ENCODE peak calls at places on chromosomes 1 and 21, in four cellular contexts. L, N, S and I are unnamed samples.

GRCh38 chr1:240455228-240455821 is 156.6 kb downstream of the GREM2 start:
- DNase-seq in L (no peak), N (no peak), S (no peak), I (no peak)

GRCh38 chr21:25801217-25802015 is 66.6 kb downstream of the GABPA start:
- DNase-seq in L (peak), N (peak), S (peak), I (peak)

GRCh38 chr1:232952514-232953175 is 2.2 kb downstream of the NTPCR start:
- DNase-seq in L (no peak), N (no peak), S (peak), I (peak)

GRCh38 chr21:35993875-35994490 is 66.3 kb downstream of the SETD4 start:
- DNase-seq in L (no peak), N (no peak), S (no peak), I (no peak)

GRCh38 chr1:12326986-12327385 is 97.2 kb downstream of the VPS13D start:
- DNase-seq in L (no peak), N (no peak), S (no peak), I (no peak)

GRCh38 chr1:185861630-185862029 is 127.4 kb downstream of the HMCN1 start:
- DNase-seq in L (no peak), N (no peak), S (peak), I (no peak)

GRCh38 chr1:8712413-8713229 is 104.8 kb downstream of the RERE start:
- DNase-seq in L (no peak), N (no peak), S (peak), I (no peak)

GRCh38 chr21:34797926-34798595 is 129.3 kb downstream of the CLIC6 start:
- DNase-seq in L (no peak), N (no peak), S (no peak), I (no peak)

GRCh38 chr1:38076038-38076437 is 29.4 kb upstream of the POU3F1 start:
- DNase-seq in L (no peak), N (no peak), S (peak), I (no peak)

GRCh38 chr1:92933459-92933858 is 27.8 kb downstream of the DIPK1A start:
- DNase-seq in L (no peak), N (no peak), S (no peak), I (peak)

GRCh38 chr1:55959136-55959548 is 620.2 kb downstream of the PLPP3 start:
- DNase-seq in L (no peak), N (no peak), S (no peak), I (no peak)

GRCh38 chr1:29469457-29469856 is 233.1 kb downstream of the PTPRU start:
- DNase-seq in L (no peak), N (no peak), S (no peak), I (no peak)

GRCh38 chr1:43913666-43914325 is 19.8 kb upstream of the ARTN start:
- DNase-seq in L (no peak), N (no peak), S (no peak), I (no peak)

GRCh38 chr1:6587261-6588005 is 7.6 kb downstream of the ZBTB48 start:
- DNase-seq in L (no peak), N (no peak), S (no peak), I (no peak)

GRCh38 chr1:169466259-169467230 is 19.2 kb downstream of the SLC19A2 start:
- DNase-seq in L (no peak), N (no peak), S (peak), I (no peak)

GRCh38 chr1:208183977-208184901 is 59.9 kb downstream of the PLXNA2 start:
- DNase-seq in L (no peak), N (peak), S (no peak), I (peak)

GRCh38 chr1:93446837-93447451 is 974 bp upstream of the FNBP1L start:
- DNase-seq in L (no peak), N (no peak), S (peak), I (peak)

GRCh38 chr1:228374711-228375577 is 31.7 kb downstream of the TRIM11 start:
- DNase-seq in L (no peak), N (peak), S (peak), I (no peak)

GRCh38 chr1:19343617-19344350 is 31.7 kb downstream of the SLC66A1 start:
- DNase-seq in L (no peak), N (no peak), S (no peak), I (no peak)

GRCh38 chr1:226548281-226549093 is at the start of gene STUM:
- DNase-seq in L (no peak), N (no peak), S (peak), I (no peak)

GRCh38 chr21:15221799-15222386 is 157.1 kb upstream of the NRIP1 start:
- DNase-seq in L (no peak), N (no peak), S (no peak), I (peak)

GRCh38 chr1:29236993-29237905 is 927 bp downstream of the PTPRU start:
- DNase-seq in L (no peak), N (peak), S (peak), I (no peak)

GRCh38 chr1:91604632-91605031 is 104.0 kb downstream of the CDC7 start:
- DNase-seq in L (no peak), N (no peak), S (no peak), I (no peak)

GRCh38 chr1:167305705-167306277 is 85.1 kb downstream of the POU2F1 start:
- DNase-seq in L (no peak), N (no peak), S (peak), I (no peak)

GRCh38 chr1:36156329-36157114 is 562 bp downstream of the MAP7D1 start:
- DNase-seq in L (peak), N (peak), S (peak), I (no peak)

GRCh38 chr21:43712268-43712942 is 6.5 kb upstream of the PDXK start:
- DNase-seq in L (no peak), N (no peak), S (no peak), I (peak)

GRCh38 chr21:33299181-33299752 is 25.5 kb upstream of the IFNAR1 start:
- DNase-seq in L (no peak), N (no peak), S (no peak), I (peak)

GRCh38 chr1:157405662-157406061 is 146.7 kb downstream of the FCRL5 start:
- DNase-seq in L (no peak), N (no peak), S (no peak), I (no peak)
- H3K27ac ChIP-seq in L (no peak), N (no peak), S (no peak), I (no peak)

GRCh38 chr1:154213274-154213673 is 7.1 kb upstream of the CFAP141 start:
- DNase-seq in L (no peak), N (no peak), S (no peak), I (no peak)
- H3K27ac ChIP-seq in L (no peak), N (no peak), S (no peak), I (peak)

DNA sequence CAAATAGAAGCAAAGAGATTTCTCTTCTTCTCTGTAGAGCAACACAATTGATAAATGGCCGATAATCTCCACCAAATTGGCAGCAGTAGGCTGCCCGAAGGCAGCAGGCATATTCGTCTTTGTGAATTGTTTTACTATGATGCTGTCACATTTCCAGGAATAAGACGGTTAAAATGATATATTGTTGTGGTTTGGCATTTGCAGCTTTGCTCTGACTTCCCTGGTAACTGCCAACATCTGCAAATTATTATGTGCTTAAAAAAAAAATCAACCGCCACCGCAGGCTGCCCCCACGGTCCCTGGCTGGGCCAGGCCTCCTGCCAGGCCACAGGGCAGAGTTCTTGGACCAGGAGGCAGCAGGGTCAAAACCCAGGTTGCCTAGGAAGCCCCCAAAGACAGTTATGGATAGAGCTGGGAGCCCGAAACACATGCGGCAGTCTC is 179.3 kb downstream of the ETS2 start:
- DNase-seq in L (no peak), N (no peak), S (peak), I (no peak)
- H3K27ac ChIP-seq in L (no peak), N (peak), S (no peak), I (no peak)

GRCh38 chr1:230824571-230825060 is 43.7 kb downstream of the C1orf198 start:
- DNase-seq in L (no peak), N (no peak), S (no peak), I (no peak)

GRCh38 chr1:230826166-230826875 is 42.0 kb downstream of the C1orf198 start:
- DNase-seq in L (no peak), N (no peak), S (no peak), I (no peak)

GRCh38 chr1:230825061-230825803 is 43.1 kb downstream of the C1orf198 start:
- DNase-seq in L (no peak), N (no peak), S (peak), I (peak)

GRCh38 chr1:230827081-230827681 is 41.1 kb downstream of the C1orf198 start:
- DNase-seq in L (no peak), N (no peak), S (no peak), I (no peak)

DNA sequence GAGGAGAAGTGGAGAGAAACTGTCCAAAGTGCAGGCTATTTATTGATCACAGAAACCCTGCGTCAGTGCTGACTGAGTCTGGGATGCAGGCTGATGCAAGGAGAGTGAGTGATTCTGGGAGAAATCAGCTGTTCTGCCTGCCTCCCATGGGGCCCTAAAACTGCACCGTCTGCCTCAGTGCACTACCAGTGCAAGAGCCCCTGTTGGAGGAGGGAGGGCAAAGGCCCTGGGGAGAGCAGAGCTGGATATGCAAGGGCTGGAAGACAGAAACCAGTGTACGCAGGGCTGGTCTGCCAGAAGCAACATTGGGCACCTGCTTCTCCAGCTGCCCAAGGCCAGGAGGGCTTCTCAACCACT is 42.5 kb downstream of the C1orf198 start:
- DNase-seq in L (no peak), N (no peak), S (no peak), I (no peak)
- H3K27ac ChIP-seq in L (no peak), N (peak), S (no peak), I (peak)